ENCODE peak calls at places on chromosomes 3 and 15, in eight cellular contexts. B is heart left ventricle, D is hepatocyte, A is cardiac muscle cell, N is left lung, U is IMR-90, R is brain microvascular endothelial cell, F is pancreas. H is an unnamed sample. For H3K36me3, the result is how much of the 10 kb centered on the place peaks cover.

GRCh38 chr3:61686228-61686648 is 124.9 kb downstream of the PTPRG start:
- DNase-seq in B (no peak), D (no peak), A (no peak), N (no peak), U (no peak), R (no peak), F (no peak), H (no peak)

GRCh38 chr3:135229018-135229495 is 434.0 kb downstream of the EPHB1 start:
- DNase-seq in B (peak), D (no peak), A (no peak), N (no peak), U (no peak), R (no peak), F (no peak), H (no peak)

GRCh38 chr3:141280086-141280485 is 48.5 kb downstream of the PXYLP1 start:
- DNase-seq in B (no peak), D (no peak), A (no peak), N (no peak), U (peak), R (peak), F (no peak), H (no peak)

GRCh38 chr3:4656059-4656458 is 162.9 kb downstream of the ITPR1 start:
- DNase-seq in B (peak), D (peak), A (peak), N (peak), U (peak), R (peak), F (peak), H (peak)

GRCh38 chr3:15634671-15635661 is 33.4 kb downstream of the BTD start:
- DNase-seq in B (no peak), D (peak), A (peak), N (peak), U (peak), R (no peak), F (no peak), H (no peak)

GRCh38 chr3:58135712-58136543 is 74.8 kb downstream of the DNASE1L3 start:
- DNase-seq in B (peak), D (no peak), A (peak), N (no peak), U (no peak), R (no peak), F (peak), H (peak)

GRCh38 chr15:63157891-63158431 is 684 bp upstream of the RPS27L start:
- DNase-seq in B (peak), D (peak), A (peak), N (peak), U (peak), R (peak), F (no peak), H (peak)

GRCh38 chr3:155079795-155080546 is at the start of gene MME:
- DNase-seq in B (peak), D (peak), A (peak), N (peak), U (peak), R (peak), F (peak), H (peak)

GRCh38 chr3:130933801-130934345 is 40.0 kb downstream of the ATP2C1 start:
- DNase-seq in B (no peak), D (no peak), A (peak), N (no peak), U (peak), R (no peak), F (no peak), H (no peak)

GRCh38 chr3:49867871-49868321 is 1.8 kb downstream of the CAMKV start:
- DNase-seq in B (no peak), D (peak), A (peak), N (no peak), U (peak), R (peak), F (no peak), H (no peak)

GRCh38 chr3:179324270-179324754 is 1.5 kb downstream of the ZNF639 start:
- DNase-seq in B (no peak), D (peak), A (peak), N (no peak), U (peak), R (peak), F (no peak), H (no peak)

GRCh38 chr3:138005627-138006026 is 4.3 kb upstream of the CLDN18 start:
- DNase-seq in B (no peak), D (no peak), A (no peak), N (no peak), U (no peak), R (no peak), F (no peak), H (no peak)

GRCh38 chr15:89108865-89109660 is 20.8 kb downstream of the ABHD2 start:
- DNase-seq in B (no peak), D (no peak), A (no peak), N (no peak), U (no peak), R (no peak), F (no peak), H (no peak)

GRCh38 chr3:13621381-13622221 is 72.7 kb downstream of the FBLN2 start:
- DNase-seq in B (no peak), D (no peak), A (no peak), N (no peak), U (no peak), R (no peak), F (no peak), H (no peak)

GRCh38 chr15:44370830-44371229 is 56.6 kb upstream of the CTDSPL2 start:
- DNase-seq in B (no peak), D (no peak), A (no peak), N (no peak), U (no peak), R (no peak), F (no peak), H (no peak)
- TF ChIP-seq CTCF in B (no peak), D (no peak), A (no peak), N (no peak), U (no peak), R (no peak), F (no peak), H (no peak)

GRCh38 chr3:146469206-146470017 is at the start of gene PLSCR2:
- DNase-seq in B (peak), D (peak), A (peak), N (peak), U (no peak), R (no peak), F (peak), H (peak)
- H3K27ac ChIP-seq in B (peak), D (peak), A (no peak), N (peak), U (no peak), R (no peak), F (peak), H (peak)

DNA sequence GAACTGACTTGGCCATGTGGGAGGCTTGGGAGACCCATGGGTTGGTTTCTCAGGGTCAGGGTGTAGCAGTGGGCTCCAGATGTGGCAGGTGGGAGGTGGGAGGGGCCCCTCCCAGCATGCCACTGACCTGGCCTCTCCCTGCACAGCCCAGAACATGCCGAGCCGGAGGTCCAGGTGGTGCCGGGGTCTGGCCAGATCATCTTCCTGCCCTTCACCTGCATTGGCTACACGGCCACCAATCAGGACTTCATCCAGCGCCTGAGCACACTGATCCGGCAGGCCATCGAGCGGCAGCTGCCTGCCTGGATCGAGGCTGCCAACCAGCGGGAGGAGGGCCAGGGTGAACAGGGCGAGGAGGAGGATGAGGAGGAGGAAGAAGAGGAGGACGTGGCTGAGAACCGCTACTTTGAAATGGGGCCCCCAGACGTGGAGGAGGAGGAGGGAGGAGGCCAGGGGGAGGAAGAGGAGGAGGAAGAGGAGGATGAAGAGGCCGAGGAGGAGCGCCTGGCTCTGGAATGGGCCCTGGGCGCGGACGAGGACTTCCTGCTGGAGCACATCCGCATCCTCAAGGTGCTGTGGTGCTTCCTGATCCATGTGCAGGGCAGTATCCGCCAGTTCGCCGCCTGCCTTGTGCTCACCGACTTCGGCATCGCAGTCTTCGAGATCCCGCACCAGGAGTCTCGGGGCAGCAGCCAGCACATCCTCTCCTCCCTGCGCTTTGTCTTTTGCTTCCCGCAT is 7.9 kb upstream of the STAB1 start:
- DNase-seq in B (no peak), D (no peak), A (no peak), N (no peak), U (no peak), R (no peak), F (peak), H (no peak)
- H3K36me3 ChIP-seq in B (under half), D (under half), A (half or more), N (half or more), U (half or more), R (half or more), F (half or more), H (half or more)

DNA sequence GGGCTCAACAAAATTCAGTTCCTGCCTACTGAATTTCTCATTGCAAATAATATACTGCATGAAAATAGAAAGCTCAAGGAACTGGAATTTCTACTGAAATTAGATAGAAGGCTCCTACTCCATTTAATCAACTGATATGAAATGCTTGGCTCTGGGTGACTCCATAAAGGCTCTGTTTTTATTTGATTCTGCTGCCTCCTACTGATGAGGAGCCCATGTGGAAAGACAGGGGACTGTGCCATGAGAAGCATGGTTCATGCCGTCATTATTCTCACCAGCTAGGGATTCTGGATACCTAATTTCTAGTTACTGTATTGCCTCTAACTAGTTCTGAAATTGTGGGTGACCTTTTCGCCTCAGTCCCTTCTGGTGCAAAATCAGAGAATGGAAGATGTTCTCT is 366.2 kb upstream of the DPH6 start:
- DNase-seq in B (no peak), D (peak), A (peak), N (no peak), U (peak), R (peak), F (no peak), H (no peak)
- TF ChIP-seq CTCF in B (peak), D (no peak), A (peak), N (no peak), U (no peak), R (peak), F (no peak), H (peak)

GRCh38 chr3:169278667-169279066 is 384.8 kb downstream of the MECOM start:
- DNase-seq in B (no peak), D (no peak), A (no peak), N (no peak), U (no peak), R (no peak), F (no peak), H (no peak)

GRCh38 chr3:169278092-169278491 is 385.4 kb downstream of the MECOM start:
- DNase-seq in B (no peak), D (no peak), A (peak), N (no peak), U (no peak), R (no peak), F (no peak), H (no peak)

GRCh38 chr3:169283902-169284451 is 379.5 kb downstream of the MECOM start:
- DNase-seq in B (no peak), D (no peak), A (no peak), N (no peak), U (no peak), R (no peak), F (no peak), H (no peak)

GRCh38 chr3:169285057-169285990 is 378.2 kb downstream of the MECOM start:
- DNase-seq in B (no peak), D (no peak), A (peak), N (no peak), U (no peak), R (no peak), F (no peak), H (no peak)

GRCh38 chr3:169280010-169280585 is 383.4 kb downstream of the MECOM start:
- DNase-seq in B (no peak), D (no peak), A (no peak), N (no peak), U (no peak), R (no peak), F (no peak), H (no peak)
- H3K27ac ChIP-seq in B (no peak), D (no peak), A (no peak), N (no peak), U (no peak), R (no peak), F (peak), H (no peak)

H was measured in left ventricle myocardium inferior.